ENCODE peak calls at places on chromosome X, in nine cellular contexts. V is progenitor cell of endocrine pancreas, N is AG09309, J is foreskin fibroblast, Q is heart left ventricle, F is PC-9, X is right atrium auricular region, Z is ascending aorta, E is sigmoid colon. H is an unnamed sample.

GRCh38 chrX:107970073-107970472 is 12.1 kb downstream of the TEX13B start:
- DNase-seq in N (no peak), F (no peak), Q (no peak), V (no peak), Z (no peak), E (no peak), J (no peak), X (no peak), H (no peak)

GRCh38 chrX:39689374-39690104 is 408.2 kb downstream of the BCOR start:
- DNase-seq in X (no peak), V (no peak), Q (no peak), J (peak), Z (no peak), N (no peak), E (no peak), F (no peak), H (no peak)

GRCh38 chrX:47483310-47484268 is 567 bp upstream of the ZNF41 start:
- DNase-seq in E (peak), V (peak), Q (peak), X (no peak), Z (no peak), J (peak), N (no peak), F (no peak), H (no peak)

GRCh38 chrX:131827935-131828334 is 195.2 kb upstream of the STK26 start:
- DNase-seq in X (no peak), Z (no peak), J (peak), E (no peak), V (no peak), Q (no peak), F (peak), N (no peak), H (peak)

GRCh38 chrX:12497832-12498591 is 293.2 kb upstream of the PRPS2 start:
- DNase-seq in E (no peak), N (no peak), V (no peak), F (no peak), Q (no peak), X (no peak), Z (no peak), J (no peak), H (peak)

GRCh38 chrX:154729439-154729838 is 21.4 kb downstream of the GAB3 start:
- DNase-seq in E (no peak), Q (no peak), V (no peak), F (no peak), J (no peak), N (no peak), Z (no peak), X (no peak), H (no peak)

GRCh38 chrX:12052109-12052508 is 86.2 kb upstream of the FRMPD4 start:
- DNase-seq in Z (no peak), Q (no peak), X (no peak), N (no peak), V (no peak), F (no peak), J (no peak), E (no peak), H (no peak)

GRCh38 chrX:105552395-105552794 is 269.9 kb upstream of the NRK start:
- DNase-seq in E (no peak), Z (no peak), N (no peak), F (peak), Q (no peak), V (no peak), J (peak), X (no peak), H (no peak)

GRCh38 chrX:154696328-154697045 is 43.1 kb upstream of the CTAG2 start:
- DNase-seq in Q (no peak), V (no peak), E (no peak), X (no peak), Z (no peak), J (peak), F (no peak), N (no peak), H (no peak)

GRCh38 chrX:1531106-1531890 is 5.7 kb downstream of the P2RY8 start:
- DNase-seq in N (no peak), X (no peak), Q (no peak), V (no peak), Z (peak), F (no peak), J (no peak), E (peak), H (no peak)

GRCh38 chrX:133473451-133473850 is 58.2 kb upstream of the GPC4 start:
- DNase-seq in X (no peak), Z (no peak), J (no peak), N (no peak), E (no peak), F (no peak), Q (no peak), V (no peak), H (no peak)

GRCh38 chrX:2921193-2921592 is 7.9 kb downstream of the ARSD start:
- DNase-seq in Z (no peak), E (no peak), F (no peak), X (no peak), J (no peak), Q (no peak), N (no peak), V (no peak), H (no peak)

GRCh38 chrX:45669715-45670360 is 469.2 kb upstream of the DIPK2B start:
- DNase-seq in E (no peak), N (no peak), J (peak), F (no peak), X (no peak), Q (no peak), V (no peak), Z (no peak), H (no peak)

GRCh38 chrX:149314031-149314430 is 191.1 kb downstream of the IDS start:
- DNase-seq in F (no peak), Q (no peak), V (no peak), E (no peak), J (peak), N (peak), Z (no peak), X (no peak), H (no peak)

GRCh38 chrX:121635141-121635540 is 587.7 kb downstream of the GLUD2 start:
- DNase-seq in X (no peak), Q (no peak), F (no peak), N (no peak), E (no peak), V (no peak), Z (no peak), J (peak), H (no peak)

GRCh38 chrX:99384594-99385374 is 1025.3 kb downstream of the PCDH19 start:
- DNase-seq in Q (no peak), F (no peak), J (no peak), Z (no peak), V (no peak), X (no peak), E (no peak), N (no peak), H (no peak)

GRCh38 chrX:2513120-2513664 is 12.4 kb upstream of the DHRSX start:
- DNase-seq in J (no peak), Z (peak), Q (no peak), E (no peak), X (no peak), F (no peak), N (no peak), V (no peak), H (no peak)

GRCh38 chrX:10106801-10107200 is 50.0 kb upstream of the CLCN4 start:
- DNase-seq in Q (no peak), N (no peak), Z (no peak), E (no peak), F (no peak), X (no peak), V (no peak), J (no peak), H (peak)

GRCh38 chrX:133151320-133151719 is 54.4 kb upstream of the USP26 start:
- DNase-seq in Q (no peak), Z (no peak), E (no peak), J (no peak), V (no peak), F (peak), N (no peak), X (no peak), H (no peak)

GRCh38 chrX:78119521-78120227 is 15.6 kb downstream of the PGK1 start:
- DNase-seq in X (no peak), V (no peak), F (no peak), Z (no peak), E (no peak), N (no peak), J (no peak), Q (no peak), H (no peak)

GRCh38 chrX:43909159-43909558 is 26.9 kb upstream of the MAOB start:
- DNase-seq in V (no peak), J (no peak), E (no peak), X (no peak), Z (no peak), F (no peak), Q (no peak), N (no peak), H (no peak)

GRCh38 chrX:47239898-47240545 is 7.2 kb downstream of the USP11 start:
- DNase-seq in Z (peak), F (no peak), X (no peak), V (no peak), J (no peak), Q (no peak), E (peak), N (no peak), H (no peak)

GRCh38 chrX:24231169-24231568 is 81.6 kb downstream of the ZFX start:
- DNase-seq in F (peak), V (no peak), Q (no peak), Z (no peak), E (no peak), J (peak), X (no peak), N (peak), H (peak)

GRCh38 chrX:71612256-71612655 is 6.1 kb downstream of the CXCR3 start:
- DNase-seq in Z (peak), Q (no peak), X (no peak), F (no peak), N (no peak), V (no peak), J (no peak), E (peak), H (no peak)

GRCh38 chrX:97685753-97686152 is 802.0 kb downstream of the RPA4 start:
- DNase-seq in V (no peak), N (peak), E (no peak), Q (no peak), J (peak), Z (no peak), X (no peak), F (peak), H (peak)

GRCh38 chrX:154458954-154459829 is 1.1 kb downstream of the PLXNA3 start:
- DNase-seq in E (no peak), N (no peak), J (peak), Q (peak), V (no peak), X (no peak), Z (no peak), F (peak), H (no peak)

GRCh38 chrX:22159071-22159470 is 113.6 kb upstream of the CBLL2 start:
- DNase-seq in Z (no peak), F (peak), Q (no peak), X (no peak), E (no peak), N (no peak), V (no peak), J (peak), H (no peak)

GRCh38 chrX:118178450-118178849 is 61.8 kb upstream of the KLHL13 start:
- DNase-seq in Q (no peak), E (no peak), Z (no peak), N (no peak), F (no peak), V (no peak), J (no peak), X (no peak), H (no peak)

GRCh38 chrX:135112096-135112729 is 8.1 kb downstream of the ETDB start:
- DNase-seq in N (peak), E (no peak), Q (no peak), Z (no peak), J (peak), V (no peak), X (no peak), F (no peak), H (peak)

GRCh38 chrX:15674514-15674898 is 9.9 kb upstream of the CLTRN start:
- DNase-seq in J (peak), N (peak), Z (peak), Q (peak), V (no peak), F (peak), X (peak), E (peak), H (peak)

GRCh38 chrX:41823402-41823801 is 99.4 kb downstream of the GPR82 start:
- DNase-seq in N (no peak), Z (no peak), Q (no peak), E (no peak), X (no peak), V (no peak), J (peak), F (no peak), H (no peak)

GRCh38 chrX:20217279-20217678 is 49.4 kb downstream of the RPS6KA3 start:
- DNase-seq in Z (no peak), V (no peak), Q (no peak), N (peak), E (no peak), F (no peak), J (peak), X (no peak), H (no peak)

GRCh38 chrX:8010105-8010504 is 82.9 kb upstream of the PNPLA4 start:
- DNase-seq in E (no peak), V (no peak), X (no peak), N (no peak), Q (no peak), F (no peak), Z (no peak), J (no peak), H (no peak)
- TF ChIP-seq CTCF in E (no peak), V (peak), X (peak), N (no peak), Q (no peak), F (no peak), Z (no peak), J (no peak), H (no peak)

GRCh38 chrX:18934708-18935107 is 49.2 kb downstream of the PHKA2 start:
- DNase-seq in Z (no peak), F (no peak), N (no peak), E (no peak), Q (no peak), V (no peak), X (no peak), J (no peak), H (no peak)
- TF ChIP-seq CTCF in Z (no peak), F (no peak), N (no peak), E (no peak), Q (no peak), V (no peak), X (no peak), J (no peak), H (no peak)

GRCh38 chrX:128816919-128817318 is 706.4 kb downstream of the SMARCA1 start:
- DNase-seq in E (no peak), F (no peak), J (no peak), N (no peak), X (no peak), V (no peak), Q (no peak), Z (no peak), H (no peak)
- TF ChIP-seq CTCF in E (no peak), F (peak), J (no peak), N (no peak), X (peak), V (peak), Q (peak), Z (peak), H (peak)

GRCh38 chrX:136950206-136950605 is 69.7 kb upstream of the RBMX start:
- DNase-seq in E (no peak), V (no peak), N (no peak), F (no peak), J (no peak), Q (no peak), Z (no peak), X (no peak), H (no peak)

GRCh38 chrX:136954930-136955329 is 74.4 kb upstream of the RBMX start:
- DNase-seq in E (no peak), Z (no peak), X (no peak), N (peak), V (no peak), Q (no peak), F (no peak), J (peak), H (no peak)

DNA sequence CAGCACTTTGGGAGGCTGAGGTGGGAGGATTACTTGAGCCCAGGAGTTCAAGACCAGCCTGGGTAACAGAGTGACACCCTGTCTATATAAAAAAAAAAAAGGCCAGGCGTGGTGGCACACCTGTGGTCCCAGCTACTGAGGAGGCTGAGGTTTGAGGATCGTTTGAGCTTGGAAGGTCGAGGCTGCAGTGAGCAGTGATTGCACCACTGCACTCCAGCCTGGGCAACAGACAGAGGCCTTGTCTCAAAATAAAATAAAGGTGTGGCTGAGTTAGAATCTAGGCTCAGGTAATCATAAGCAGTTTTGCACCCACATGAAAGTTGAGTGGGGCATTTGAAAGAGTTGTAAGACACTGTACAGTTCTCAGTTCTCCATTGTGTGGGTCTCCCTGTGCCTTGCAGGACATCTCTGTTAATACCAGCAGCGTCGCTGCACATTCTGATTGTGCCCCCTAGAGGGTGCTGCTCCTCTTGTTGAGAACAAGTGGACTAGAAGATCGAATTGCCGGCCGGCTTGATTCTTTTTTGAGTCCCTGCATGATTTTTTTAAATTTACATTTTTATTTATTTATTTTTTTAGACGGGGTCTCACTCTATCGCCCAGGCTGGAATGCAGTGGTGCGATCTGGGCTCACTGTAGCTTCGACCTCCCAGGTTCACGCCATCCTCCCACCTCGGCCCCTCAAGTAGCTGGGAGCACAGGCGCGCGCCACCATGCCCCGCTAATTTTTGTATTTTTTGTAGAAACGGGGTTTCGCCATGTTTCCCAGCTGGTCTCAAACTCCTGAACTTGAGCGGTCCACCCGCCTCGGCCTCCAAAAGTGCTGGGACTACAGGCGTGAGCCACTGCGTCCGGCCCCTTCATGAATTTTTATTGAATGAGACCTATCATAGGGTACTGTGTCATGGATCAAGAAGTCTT is 73.6 kb upstream of the RBMX start:
- DNase-seq in J (peak), Q (peak), N (peak), F (peak), Z (peak), E (peak), X (peak), V (no peak), H (peak)
- TF ChIP-seq CTCF in J (peak), Q (peak), N (peak), F (peak), Z (peak), E (peak), X (peak), V (peak), H (peak)

GRCh38 chrX:26851981-26852380 is 611.2 kb downstream of the PPP4R3C start:
- DNase-seq in Q (no peak), J (peak), F (no peak), V (no peak), X (no peak), E (no peak), N (no peak), Z (no peak), H (peak)
- TF ChIP-seq CTCF in Q (no peak), J (no peak), F (no peak), V (peak), X (peak), E (no peak), N (no peak), Z (no peak), H (no peak)

GRCh38 chrX:129759576-129760061 is 20.1 kb upstream of the SASH3 start:
- DNase-seq in V (no peak), E (no peak), Z (no peak), X (no peak), F (peak), J (peak), N (peak), Q (peak), H (no peak)
- TF ChIP-seq CTCF in V (no peak), E (no peak), Z (no peak), X (peak), F (no peak), J (no peak), N (peak), Q (no peak), H (no peak)

GRCh38 chrX:18353931-18354368 is 538 bp downstream of the SCML2 start:
- DNase-seq in V (peak), F (peak), Q (no peak), X (no peak), Z (no peak), J (peak), N (no peak), E (no peak), H (no peak)
- TF ChIP-seq CTCF in V (peak), F (no peak), Q (no peak), X (peak), Z (no peak), J (no peak), N (peak), E (no peak), H (no peak)

GRCh38 chrX:66046612-66047235 is 6.8 kb upstream of the VSIG4 start:
- DNase-seq in V (no peak), E (no peak), N (no peak), Z (no peak), J (no peak), X (no peak), F (no peak), Q (no peak), H (peak)
- TF ChIP-seq CTCF in V (no peak), E (no peak), N (no peak), Z (no peak), J (no peak), X (no peak), F (no peak), Q (no peak), H (no peak)

H was measured in GM20000.